ENCODE peak calls at places on chromosomes 7 and 10, in six cellular contexts. One of them, this sample, is unnamed.

GRCh38 chr7:152074673-152075072 is 49.2 kb downstream of the GALNT11 start:
- DNase-seq in ascending aorta: no peak
- DNase-seq in bronchial epithelial cell: no peak
- DNase-seq in mammary epithelial cell: no peak
- DNase-seq in astrocyte of the spinal cord: no peak
- DNase-seq in heart right ventricle: no peak
- DNase-seq in this sample: no peak

GRCh38 chr7:122975341-122975740 is 20.2 kb downstream of the TAS2R16 start:
- DNase-seq in ascending aorta: no peak
- DNase-seq in bronchial epithelial cell: peak
- DNase-seq in mammary epithelial cell: peak
- DNase-seq in astrocyte of the spinal cord: peak
- DNase-seq in heart right ventricle: no peak
- DNase-seq in this sample: peak

GRCh38 chr10:71475243-71475871 is 78.6 kb downstream of the CDH23 start:
- DNase-seq in ascending aorta: no peak
- DNase-seq in bronchial epithelial cell: no peak
- DNase-seq in mammary epithelial cell: no peak
- DNase-seq in astrocyte of the spinal cord: no peak
- DNase-seq in heart right ventricle: no peak
- DNase-seq in this sample: no peak

GRCh38 chr7:1662767-1663166 is 7.3 kb upstream of the ELFN1 start:
- DNase-seq in ascending aorta: no peak
- DNase-seq in bronchial epithelial cell: no peak
- DNase-seq in mammary epithelial cell: no peak
- DNase-seq in astrocyte of the spinal cord: no peak
- DNase-seq in heart right ventricle: no peak
- DNase-seq in this sample: no peak

GRCh38 chr10:132868995-132869394 is 73.4 kb downstream of the CFAP46 start:
- DNase-seq in ascending aorta: no peak
- DNase-seq in bronchial epithelial cell: no peak
- DNase-seq in mammary epithelial cell: no peak
- DNase-seq in astrocyte of the spinal cord: no peak
- DNase-seq in heart right ventricle: no peak
- DNase-seq in this sample: no peak

GRCh38 chr7:137642467-137642866 is 204.3 kb downstream of the DGKI start:
- DNase-seq in ascending aorta: no peak
- DNase-seq in bronchial epithelial cell: no peak
- DNase-seq in mammary epithelial cell: peak
- DNase-seq in astrocyte of the spinal cord: peak
- DNase-seq in heart right ventricle: no peak
- DNase-seq in this sample: no peak

GRCh38 chr10:52019078-52019644 is 294.9 kb upstream of the DKK1 start:
- DNase-seq in ascending aorta: no peak
- DNase-seq in bronchial epithelial cell: no peak
- DNase-seq in mammary epithelial cell: no peak
- DNase-seq in astrocyte of the spinal cord: no peak
- DNase-seq in heart right ventricle: no peak
- DNase-seq in this sample: no peak

GRCh38 chr10:128035557-128035973 is 90.7 kb downstream of the MKI67 start:
- DNase-seq in ascending aorta: no peak
- DNase-seq in bronchial epithelial cell: peak
- DNase-seq in mammary epithelial cell: peak
- DNase-seq in astrocyte of the spinal cord: no peak
- DNase-seq in heart right ventricle: peak
- DNase-seq in this sample: peak

GRCh38 chr10:75233444-75234016 is 2.2 kb downstream of the COMTD1 start:
- DNase-seq in ascending aorta: no peak
- DNase-seq in bronchial epithelial cell: no peak
- DNase-seq in mammary epithelial cell: peak
- DNase-seq in astrocyte of the spinal cord: no peak
- DNase-seq in heart right ventricle: no peak
- DNase-seq in this sample: no peak

GRCh38 chr7:5382281-5383041 is 41.2 kb downstream of the TNRC18 start:
- DNase-seq in ascending aorta: no peak
- DNase-seq in bronchial epithelial cell: no peak
- DNase-seq in mammary epithelial cell: no peak
- DNase-seq in astrocyte of the spinal cord: peak
- DNase-seq in heart right ventricle: no peak
- DNase-seq in this sample: no peak

GRCh38 chr10:92530421-92530820 is 43.5 kb downstream of the IDE start:
- DNase-seq in ascending aorta: no peak
- DNase-seq in bronchial epithelial cell: no peak
- DNase-seq in mammary epithelial cell: no peak
- DNase-seq in astrocyte of the spinal cord: no peak
- DNase-seq in heart right ventricle: no peak
- DNase-seq in this sample: no peak

GRCh38 chr7:47537716-47538640 is 43.9 kb downstream of the TNS3 start:
- DNase-seq in ascending aorta: no peak
- DNase-seq in bronchial epithelial cell: no peak
- DNase-seq in mammary epithelial cell: no peak
- DNase-seq in astrocyte of the spinal cord: no peak
- DNase-seq in heart right ventricle: no peak
- DNase-seq in this sample: no peak

GRCh38 chr7:37419496-37419895 is 29.2 kb downstream of the ELMO1 start:
- DNase-seq in ascending aorta: no peak
- DNase-seq in bronchial epithelial cell: no peak
- DNase-seq in mammary epithelial cell: no peak
- DNase-seq in astrocyte of the spinal cord: no peak
- DNase-seq in heart right ventricle: no peak
- DNase-seq in this sample: no peak

GRCh38 chr7:100685631-100686145 is 8.4 kb downstream of the GIGYF1 start:
- DNase-seq in ascending aorta: no peak
- DNase-seq in bronchial epithelial cell: no peak
- DNase-seq in mammary epithelial cell: no peak
- DNase-seq in astrocyte of the spinal cord: no peak
- DNase-seq in heart right ventricle: no peak
- DNase-seq in this sample: no peak

GRCh38 chr10:74165530-74165901 is 14.5 kb downstream of the ADK start:
- DNase-seq in ascending aorta: no peak
- DNase-seq in bronchial epithelial cell: peak
- DNase-seq in mammary epithelial cell: no peak
- DNase-seq in astrocyte of the spinal cord: peak
- DNase-seq in heart right ventricle: no peak
- DNase-seq in this sample: peak

GRCh38 chr7:108459922-108460551 is 3.8 kb upstream of the NRCAM start:
- DNase-seq in ascending aorta: no peak
- DNase-seq in bronchial epithelial cell: peak
- DNase-seq in mammary epithelial cell: peak
- DNase-seq in astrocyte of the spinal cord: peak
- DNase-seq in heart right ventricle: no peak
- DNase-seq in this sample: peak

GRCh38 chr10:112898540-112899395 is 51.3 kb upstream of the TCF7L2 start:
- DNase-seq in ascending aorta: no peak
- DNase-seq in bronchial epithelial cell: peak
- DNase-seq in mammary epithelial cell: no peak
- DNase-seq in astrocyte of the spinal cord: peak
- DNase-seq in heart right ventricle: peak
- DNase-seq in this sample: peak

GRCh38 chr10:30625110-30625509 is 4.4 kb downstream of the LYZL2 start:
- DNase-seq in ascending aorta: no peak
- DNase-seq in bronchial epithelial cell: no peak
- DNase-seq in mammary epithelial cell: no peak
- DNase-seq in astrocyte of the spinal cord: no peak
- DNase-seq in heart right ventricle: no peak
- DNase-seq in this sample: no peak

GRCh38 chr10:75043256-75044121 is 68.0 kb upstream of the SAMD8 start:
- DNase-seq in ascending aorta: no peak
- DNase-seq in bronchial epithelial cell: no peak
- DNase-seq in mammary epithelial cell: no peak
- DNase-seq in astrocyte of the spinal cord: no peak
- DNase-seq in heart right ventricle: no peak
- DNase-seq in this sample: no peak

GRCh38 chr10:1050555-1050954 is 1.6 kb upstream of the IDI1 start:
- DNase-seq in ascending aorta: no peak
- DNase-seq in bronchial epithelial cell: peak
- DNase-seq in mammary epithelial cell: peak
- DNase-seq in astrocyte of the spinal cord: no peak
- DNase-seq in heart right ventricle: no peak
- DNase-seq in this sample: no peak

GRCh38 chr7:12409097-12409711 is 5.5 kb upstream of the VWDE start:
- DNase-seq in ascending aorta: no peak
- DNase-seq in bronchial epithelial cell: no peak
- DNase-seq in mammary epithelial cell: no peak
- DNase-seq in astrocyte of the spinal cord: no peak
- DNase-seq in heart right ventricle: no peak
- DNase-seq in this sample: no peak

GRCh38 chr7:12412407-12412806 is 8.7 kb upstream of the VWDE start:
- DNase-seq in ascending aorta: no peak
- DNase-seq in bronchial epithelial cell: no peak
- DNase-seq in mammary epithelial cell: no peak
- DNase-seq in astrocyte of the spinal cord: no peak
- DNase-seq in heart right ventricle: no peak
- DNase-seq in this sample: no peak

GRCh38 chr7:12415072-12415471 is 11.4 kb upstream of the VWDE start:
- DNase-seq in ascending aorta: no peak
- DNase-seq in bronchial epithelial cell: no peak
- DNase-seq in mammary epithelial cell: no peak
- DNase-seq in astrocyte of the spinal cord: no peak
- DNase-seq in heart right ventricle: no peak
- DNase-seq in this sample: no peak

DNA sequence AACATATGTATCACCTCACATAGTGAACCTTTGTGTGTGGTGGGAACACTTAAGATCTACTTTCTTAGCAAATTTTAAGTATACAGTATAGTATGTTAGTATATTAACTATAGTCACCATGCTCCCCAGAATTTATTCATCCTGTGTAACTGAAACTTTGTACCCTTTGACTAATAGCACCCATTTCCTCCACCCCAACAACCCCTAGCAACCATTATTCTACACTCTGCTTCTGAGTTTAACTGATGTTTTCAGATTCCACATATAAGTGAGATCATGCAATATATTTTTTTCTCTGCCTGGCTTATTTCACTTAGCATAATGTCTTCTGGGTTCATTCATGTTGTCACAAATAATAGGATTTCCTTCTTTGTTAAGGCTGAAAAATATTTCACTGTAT is 6.9 kb upstream of the VWDE start:
- DNase-seq in ascending aorta: no peak
- DNase-seq in bronchial epithelial cell: no peak
- DNase-seq in mammary epithelial cell: no peak
- DNase-seq in astrocyte of the spinal cord: no peak
- DNase-seq in heart right ventricle: no peak
- DNase-seq in this sample: no peak
- TF ChIP-seq CTCF in ascending aorta: no peak
- TF ChIP-seq CTCF in bronchial epithelial cell: no peak
- TF ChIP-seq CTCF in mammary epithelial cell: no peak
- TF ChIP-seq CTCF in astrocyte of the spinal cord: no peak
- TF ChIP-seq CTCF in heart right ventricle: no peak
- TF ChIP-seq CTCF in this sample: no peak

GRCh38 chr7:94375167-94375566 is 19.5 kb upstream of the COL1A2 start:
- DNase-seq in ascending aorta: no peak
- DNase-seq in bronchial epithelial cell: no peak
- DNase-seq in mammary epithelial cell: no peak
- DNase-seq in astrocyte of the spinal cord: peak
- DNase-seq in heart right ventricle: peak
- DNase-seq in this sample: peak
- H3K4me3 ChIP-seq in ascending aorta: peak
- H3K4me3 ChIP-seq in bronchial epithelial cell: no peak
- H3K4me3 ChIP-seq in mammary epithelial cell: no peak
- H3K4me3 ChIP-seq in astrocyte of the spinal cord: peak
- H3K4me3 ChIP-seq in heart right ventricle: peak
- H3K4me3 ChIP-seq in this sample: peak

DNA sequence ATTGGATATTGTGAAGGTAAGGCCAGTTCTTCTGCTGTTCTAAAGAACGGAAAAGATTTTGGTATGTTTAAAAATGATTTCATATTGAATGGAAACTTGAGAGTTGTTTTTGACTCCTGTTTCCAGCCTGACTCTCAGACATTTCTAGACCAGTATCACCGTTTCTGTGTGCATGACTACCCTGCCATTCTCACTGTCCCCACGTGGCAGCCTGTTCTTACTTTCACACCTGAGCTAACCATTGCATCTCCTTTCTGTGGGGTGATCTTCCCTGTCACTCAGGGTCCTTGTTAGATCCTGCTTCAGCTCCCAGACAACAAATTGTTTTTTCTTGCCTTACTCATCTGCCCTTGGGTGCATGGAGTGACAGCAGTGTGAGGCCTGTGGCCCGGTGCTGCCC is 38.9 kb downstream of the GLRX3 start:
- DNase-seq in ascending aorta: no peak
- DNase-seq in bronchial epithelial cell: no peak
- DNase-seq in mammary epithelial cell: no peak
- DNase-seq in astrocyte of the spinal cord: no peak
- DNase-seq in heart right ventricle: no peak
- DNase-seq in this sample: no peak
- TF ChIP-seq CTCF in ascending aorta: no peak
- TF ChIP-seq CTCF in bronchial epithelial cell: no peak
- TF ChIP-seq CTCF in mammary epithelial cell: no peak
- TF ChIP-seq CTCF in astrocyte of the spinal cord: no peak
- TF ChIP-seq CTCF in heart right ventricle: no peak
- TF ChIP-seq CTCF in this sample: no peak

GRCh38 chr10:5661043-5661442 is 5.4 kb downstream of the ASB13 start:
- DNase-seq in ascending aorta: no peak
- DNase-seq in bronchial epithelial cell: no peak
- DNase-seq in mammary epithelial cell: no peak
- DNase-seq in astrocyte of the spinal cord: no peak
- DNase-seq in heart right ventricle: no peak
- DNase-seq in this sample: no peak

GRCh38 chr10:5662708-5663579 is 3.5 kb downstream of the ASB13 start:
- DNase-seq in ascending aorta: no peak
- DNase-seq in bronchial epithelial cell: no peak
- DNase-seq in mammary epithelial cell: no peak
- DNase-seq in astrocyte of the spinal cord: no peak
- DNase-seq in heart right ventricle: no peak
- DNase-seq in this sample: no peak

GRCh38 chr10:5656737-5657579 is 9.4 kb downstream of the ASB13 start:
- DNase-seq in ascending aorta: no peak
- DNase-seq in bronchial epithelial cell: no peak
- DNase-seq in mammary epithelial cell: no peak
- DNase-seq in astrocyte of the spinal cord: no peak
- DNase-seq in heart right ventricle: no peak
- DNase-seq in this sample: no peak

GRCh38 chr10:5659702-5660528 is 6.5 kb downstream of the ASB13 start:
- DNase-seq in ascending aorta: no peak
- DNase-seq in bronchial epithelial cell: peak
- DNase-seq in mammary epithelial cell: peak
- DNase-seq in astrocyte of the spinal cord: peak
- DNase-seq in heart right ventricle: no peak
- DNase-seq in this sample: peak

DNA sequence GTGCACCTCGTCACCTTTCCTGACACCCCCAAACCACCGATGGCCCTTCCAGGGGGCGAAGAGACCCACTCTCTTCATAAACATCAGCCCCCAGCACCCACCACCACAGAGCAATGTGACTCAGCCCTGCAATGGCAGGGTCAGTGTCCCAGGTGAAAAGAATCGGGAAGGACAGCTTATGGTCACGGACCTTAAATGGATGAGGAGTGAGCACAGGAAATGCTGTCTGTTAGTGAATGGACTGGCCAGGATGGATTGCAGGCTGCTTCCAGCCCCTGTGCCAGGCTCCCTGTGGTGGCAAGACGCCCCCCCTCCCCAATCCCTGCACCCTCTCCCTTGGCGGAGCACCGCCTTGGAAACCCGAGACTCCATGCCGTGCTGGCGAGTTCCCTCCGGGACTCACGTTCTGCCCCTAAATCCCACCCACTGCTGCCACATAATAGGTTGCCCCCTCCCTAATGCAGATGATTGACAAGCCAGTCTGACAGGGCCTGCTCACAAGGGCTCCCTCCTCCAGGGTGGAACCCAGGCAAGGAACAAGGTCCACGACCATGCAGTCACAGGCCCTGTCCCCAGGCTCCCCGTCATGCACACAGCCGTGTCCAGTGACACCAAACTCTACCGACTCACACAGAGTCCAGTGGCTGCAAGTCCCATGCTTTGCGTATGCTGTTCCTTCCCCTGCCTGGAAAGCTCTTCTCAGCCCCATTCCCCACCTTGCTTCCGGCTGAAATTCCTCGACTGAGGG is 7.3 kb downstream of the ASB13 start:
- DNase-seq in ascending aorta: no peak
- DNase-seq in bronchial epithelial cell: no peak
- DNase-seq in mammary epithelial cell: no peak
- DNase-seq in astrocyte of the spinal cord: no peak
- DNase-seq in heart right ventricle: no peak
- DNase-seq in this sample: no peak
- H3K4me3 ChIP-seq in ascending aorta: no peak
- H3K4me3 ChIP-seq in bronchial epithelial cell: no peak
- H3K4me3 ChIP-seq in mammary epithelial cell: no peak
- H3K4me3 ChIP-seq in astrocyte of the spinal cord: no peak
- H3K4me3 ChIP-seq in heart right ventricle: no peak
- H3K4me3 ChIP-seq in this sample: no peak